ENCODE peak calls at places on chromosomes 6 and 20, in ten cellular contexts. One of them, this sample, is unnamed.

GRCh38 chr6:169664227-169664626 is 37.6 kb downstream of the WDR27 start:
- DNase-seq in tibial nerve: no peak
- DNase-seq in ovary: no peak
- DNase-seq in body of pancreas: no peak
- DNase-seq in GM12892: no peak
- DNase-seq in suprapubic skin: no peak
- DNase-seq in stomach: no peak
- DNase-seq in gastrocnemius medialis: no peak
- DNase-seq in NB4: no peak
- DNase-seq in HepG2: no peak
- DNase-seq in this sample: no peak

GRCh38 chr20:22807646-22808045 is 223.3 kb upstream of the FOXA2 start:
- DNase-seq in GM12892: no peak
- DNase-seq in suprapubic skin: no peak
- DNase-seq in HepG2: no peak
- DNase-seq in body of pancreas: peak
- DNase-seq in ovary: no peak
- DNase-seq in stomach: peak
- DNase-seq in NB4: peak
- DNase-seq in tibial nerve: no peak
- DNase-seq in gastrocnemius medialis: no peak
- DNase-seq in this sample: peak

GRCh38 chr6:166046232-166046631 is 121.4 kb downstream of the TBXT start:
- DNase-seq in NB4: no peak
- DNase-seq in ovary: no peak
- DNase-seq in stomach: no peak
- DNase-seq in tibial nerve: no peak
- DNase-seq in body of pancreas: no peak
- DNase-seq in suprapubic skin: no peak
- DNase-seq in gastrocnemius medialis: no peak
- DNase-seq in HepG2: no peak
- DNase-seq in GM12892: no peak
- DNase-seq in this sample: no peak

GRCh38 chr20:23641936-23642751 is 4.4 kb upstream of the CST3 start:
- DNase-seq in body of pancreas: no peak
- DNase-seq in ovary: peak
- DNase-seq in tibial nerve: peak
- DNase-seq in GM12892: no peak
- DNase-seq in suprapubic skin: no peak
- DNase-seq in HepG2: no peak
- DNase-seq in gastrocnemius medialis: peak
- DNase-seq in stomach: no peak
- DNase-seq in NB4: peak
- DNase-seq in this sample: no peak

GRCh38 chr20:51428451-51429143 is 113.9 kb downstream of the NFATC2 start:
- DNase-seq in GM12892: no peak
- DNase-seq in NB4: no peak
- DNase-seq in suprapubic skin: no peak
- DNase-seq in body of pancreas: peak
- DNase-seq in ovary: peak
- DNase-seq in stomach: peak
- DNase-seq in HepG2: peak
- DNase-seq in tibial nerve: peak
- DNase-seq in gastrocnemius medialis: no peak
- DNase-seq in this sample: no peak

GRCh38 chr20:41798926-41799502 is 180.8 kb upstream of the CHD6 start:
- DNase-seq in gastrocnemius medialis: no peak
- DNase-seq in tibial nerve: no peak
- DNase-seq in HepG2: no peak
- DNase-seq in GM12892: no peak
- DNase-seq in NB4: no peak
- DNase-seq in stomach: no peak
- DNase-seq in body of pancreas: no peak
- DNase-seq in ovary: no peak
- DNase-seq in suprapubic skin: no peak
- DNase-seq in this sample: no peak

GRCh38 chr6:1596088-1596852 is 13.4 kb upstream of the FOXC1 start:
- DNase-seq in ovary: peak
- DNase-seq in tibial nerve: peak
- DNase-seq in body of pancreas: peak
- DNase-seq in stomach: peak
- DNase-seq in gastrocnemius medialis: no peak
- DNase-seq in GM12892: peak
- DNase-seq in HepG2: peak
- DNase-seq in NB4: peak
- DNase-seq in suprapubic skin: no peak
- DNase-seq in this sample: peak

GRCh38 chr6:133814797-133815196 is 74.1 kb upstream of the TCF21 start:
- DNase-seq in ovary: peak
- DNase-seq in tibial nerve: peak
- DNase-seq in body of pancreas: no peak
- DNase-seq in NB4: peak
- DNase-seq in HepG2: no peak
- DNase-seq in GM12892: no peak
- DNase-seq in suprapubic skin: no peak
- DNase-seq in stomach: no peak
- DNase-seq in gastrocnemius medialis: no peak
- DNase-seq in this sample: no peak

GRCh38 chr6:91082311-91082803 is 495.5 kb upstream of the MAP3K7 start:
- DNase-seq in stomach: no peak
- DNase-seq in HepG2: no peak
- DNase-seq in gastrocnemius medialis: no peak
- DNase-seq in GM12892: no peak
- DNase-seq in ovary: peak
- DNase-seq in NB4: no peak
- DNase-seq in body of pancreas: no peak
- DNase-seq in tibial nerve: no peak
- DNase-seq in suprapubic skin: no peak
- DNase-seq in this sample: no peak

GRCh38 chr20:41172296-41173140 is 35.2 kb downstream of the PLCG1 start:
- DNase-seq in gastrocnemius medialis: no peak
- DNase-seq in stomach: peak
- DNase-seq in NB4: no peak
- DNase-seq in suprapubic skin: peak
- DNase-seq in tibial nerve: no peak
- DNase-seq in GM12892: no peak
- DNase-seq in ovary: no peak
- DNase-seq in HepG2: no peak
- DNase-seq in body of pancreas: no peak
- DNase-seq in this sample: no peak

GRCh38 chr6:4253604-4254211 is 118.3 kb upstream of the ECI2 start:
- DNase-seq in ovary: no peak
- DNase-seq in gastrocnemius medialis: no peak
- DNase-seq in suprapubic skin: no peak
- DNase-seq in tibial nerve: peak
- DNase-seq in GM12892: no peak
- DNase-seq in NB4: no peak
- DNase-seq in stomach: peak
- DNase-seq in HepG2: peak
- DNase-seq in body of pancreas: peak
- DNase-seq in this sample: peak

GRCh38 chr20:21396045-21396893 is 1.1 kb downstream of the NKX2-4 start:
- DNase-seq in HepG2: no peak
- DNase-seq in stomach: no peak
- DNase-seq in body of pancreas: no peak
- DNase-seq in GM12892: no peak
- DNase-seq in gastrocnemius medialis: no peak
- DNase-seq in ovary: no peak
- DNase-seq in suprapubic skin: no peak
- DNase-seq in tibial nerve: no peak
- DNase-seq in NB4: no peak
- DNase-seq in this sample: peak

GRCh38 chr6:72042088-72042487 is 155.7 kb downstream of the RIMS1 start:
- DNase-seq in tibial nerve: no peak
- DNase-seq in NB4: peak
- DNase-seq in GM12892: no peak
- DNase-seq in body of pancreas: no peak
- DNase-seq in stomach: no peak
- DNase-seq in HepG2: no peak
- DNase-seq in gastrocnemius medialis: no peak
- DNase-seq in suprapubic skin: no peak
- DNase-seq in ovary: no peak
- DNase-seq in this sample: no peak

GRCh38 chr6:14119764-14120163 is 2.2 kb downstream of the CD83 start:
- DNase-seq in body of pancreas: no peak
- DNase-seq in gastrocnemius medialis: no peak
- DNase-seq in NB4: no peak
- DNase-seq in suprapubic skin: no peak
- DNase-seq in ovary: peak
- DNase-seq in HepG2: no peak
- DNase-seq in stomach: no peak
- DNase-seq in GM12892: no peak
- DNase-seq in tibial nerve: no peak
- DNase-seq in this sample: no peak

GRCh38 chr20:37564388-37565133 is 36.9 kb upstream of the BLCAP start:
- DNase-seq in ovary: peak
- DNase-seq in GM12892: peak
- DNase-seq in body of pancreas: peak
- DNase-seq in gastrocnemius medialis: no peak
- DNase-seq in tibial nerve: peak
- DNase-seq in suprapubic skin: no peak
- DNase-seq in NB4: peak
- DNase-seq in stomach: peak
- DNase-seq in HepG2: peak
- DNase-seq in this sample: peak

GRCh38 chr20:51934301-51935002 is 132.1 kb upstream of the SALL4 start:
- DNase-seq in gastrocnemius medialis: no peak
- DNase-seq in body of pancreas: no peak
- DNase-seq in stomach: no peak
- DNase-seq in GM12892: no peak
- DNase-seq in HepG2: no peak
- DNase-seq in ovary: no peak
- DNase-seq in suprapubic skin: no peak
- DNase-seq in tibial nerve: no peak
- DNase-seq in NB4: no peak
- DNase-seq in this sample: no peak

GRCh38 chr6:113558966-113559365 is 298.2 kb upstream of the MARCKS start:
- DNase-seq in body of pancreas: no peak
- DNase-seq in tibial nerve: no peak
- DNase-seq in NB4: no peak
- DNase-seq in stomach: no peak
- DNase-seq in ovary: no peak
- DNase-seq in HepG2: no peak
- DNase-seq in suprapubic skin: no peak
- DNase-seq in GM12892: no peak
- DNase-seq in gastrocnemius medialis: no peak
- DNase-seq in this sample: no peak

GRCh38 chr20:44355503-44356352 is at the start of gene HNF4A:
- DNase-seq in body of pancreas: peak
- DNase-seq in stomach: peak
- DNase-seq in HepG2: peak
- DNase-seq in tibial nerve: no peak
- DNase-seq in suprapubic skin: no peak
- DNase-seq in gastrocnemius medialis: no peak
- DNase-seq in GM12892: no peak
- DNase-seq in NB4: no peak
- DNase-seq in ovary: no peak
- DNase-seq in this sample: no peak
- TF ChIP-seq POLR2A in body of pancreas: peak
- TF ChIP-seq POLR2A in stomach: no peak
- TF ChIP-seq POLR2A in HepG2: peak
- TF ChIP-seq POLR2A in tibial nerve: no peak
- TF ChIP-seq POLR2A in suprapubic skin: no peak
- TF ChIP-seq POLR2A in gastrocnemius medialis: no peak
- TF ChIP-seq POLR2A in GM12892: no peak
- TF ChIP-seq POLR2A in NB4: no peak
- TF ChIP-seq POLR2A in ovary: no peak
- TF ChIP-seq POLR2A in this sample: no peak

GRCh38 chr20:32191422-32191821 is 16.1 kb downstream of the PLAGL2 start:
- DNase-seq in ovary: no peak
- DNase-seq in stomach: no peak
- DNase-seq in tibial nerve: no peak
- DNase-seq in NB4: no peak
- DNase-seq in gastrocnemius medialis: no peak
- DNase-seq in body of pancreas: no peak
- DNase-seq in GM12892: no peak
- DNase-seq in HepG2: no peak
- DNase-seq in suprapubic skin: no peak
- DNase-seq in this sample: no peak

GRCh38 chr20:32191873-32192272 is 15.7 kb downstream of the PLAGL2 start:
- DNase-seq in gastrocnemius medialis: no peak
- DNase-seq in GM12892: no peak
- DNase-seq in suprapubic skin: no peak
- DNase-seq in body of pancreas: no peak
- DNase-seq in HepG2: no peak
- DNase-seq in stomach: no peak
- DNase-seq in tibial nerve: no peak
- DNase-seq in NB4: no peak
- DNase-seq in ovary: no peak
- DNase-seq in this sample: no peak

GRCh38 chr20:32199006-32199405 is 8.5 kb downstream of the PLAGL2 start:
- DNase-seq in NB4: no peak
- DNase-seq in gastrocnemius medialis: no peak
- DNase-seq in GM12892: no peak
- DNase-seq in HepG2: no peak
- DNase-seq in suprapubic skin: no peak
- DNase-seq in ovary: no peak
- DNase-seq in body of pancreas: no peak
- DNase-seq in stomach: no peak
- DNase-seq in tibial nerve: no peak
- DNase-seq in this sample: no peak

GRCh38 chr20:32192698-32193097 is 14.8 kb downstream of the PLAGL2 start:
- DNase-seq in HepG2: no peak
- DNase-seq in ovary: peak
- DNase-seq in body of pancreas: no peak
- DNase-seq in suprapubic skin: no peak
- DNase-seq in GM12892: no peak
- DNase-seq in tibial nerve: no peak
- DNase-seq in NB4: no peak
- DNase-seq in stomach: no peak
- DNase-seq in gastrocnemius medialis: no peak
- DNase-seq in this sample: no peak

GRCh38 chr20:32195581-32195980 is 12.0 kb downstream of the PLAGL2 start:
- DNase-seq in NB4: no peak
- DNase-seq in HepG2: no peak
- DNase-seq in stomach: peak
- DNase-seq in tibial nerve: no peak
- DNase-seq in body of pancreas: peak
- DNase-seq in gastrocnemius medialis: no peak
- DNase-seq in ovary: no peak
- DNase-seq in suprapubic skin: no peak
- DNase-seq in GM12892: no peak
- DNase-seq in this sample: no peak
- TF ChIP-seq POLR2A in NB4: no peak
- TF ChIP-seq POLR2A in HepG2: no peak
- TF ChIP-seq POLR2A in stomach: no peak
- TF ChIP-seq POLR2A in tibial nerve: no peak
- TF ChIP-seq POLR2A in body of pancreas: no peak
- TF ChIP-seq POLR2A in gastrocnemius medialis: no peak
- TF ChIP-seq POLR2A in ovary: no peak
- TF ChIP-seq POLR2A in suprapubic skin: no peak
- TF ChIP-seq POLR2A in GM12892: no peak
- TF ChIP-seq POLR2A in this sample: no peak

GRCh38 chr6:132085731-132086130 is 134.6 kb upstream of the CCN2 start:
- DNase-seq in suprapubic skin: no peak
- DNase-seq in ovary: no peak
- DNase-seq in gastrocnemius medialis: no peak
- DNase-seq in NB4: no peak
- DNase-seq in GM12892: no peak
- DNase-seq in body of pancreas: no peak
- DNase-seq in HepG2: no peak
- DNase-seq in tibial nerve: no peak
- DNase-seq in stomach: no peak
- DNase-seq in this sample: no peak
- TF ChIP-seq POLR2A in suprapubic skin: no peak
- TF ChIP-seq POLR2A in ovary: no peak
- TF ChIP-seq POLR2A in gastrocnemius medialis: no peak
- TF ChIP-seq POLR2A in NB4: no peak
- TF ChIP-seq POLR2A in GM12892: no peak
- TF ChIP-seq POLR2A in body of pancreas: no peak
- TF ChIP-seq POLR2A in HepG2: no peak
- TF ChIP-seq POLR2A in tibial nerve: no peak
- TF ChIP-seq POLR2A in stomach: no peak
- TF ChIP-seq POLR2A in this sample: no peak

GRCh38 chr6:80959034-80959433 is 793.4 kb downstream of the TENT5A start:
- DNase-seq in ovary: no peak
- DNase-seq in stomach: no peak
- DNase-seq in GM12892: no peak
- DNase-seq in tibial nerve: no peak
- DNase-seq in suprapubic skin: no peak
- DNase-seq in NB4: no peak
- DNase-seq in gastrocnemius medialis: no peak
- DNase-seq in HepG2: no peak
- DNase-seq in body of pancreas: no peak
- DNase-seq in this sample: no peak
- TF ChIP-seq POLR2A in ovary: no peak
- TF ChIP-seq POLR2A in stomach: no peak
- TF ChIP-seq POLR2A in GM12892: no peak
- TF ChIP-seq POLR2A in tibial nerve: no peak
- TF ChIP-seq POLR2A in suprapubic skin: no peak
- TF ChIP-seq POLR2A in NB4: no peak
- TF ChIP-seq POLR2A in gastrocnemius medialis: no peak
- TF ChIP-seq POLR2A in HepG2: no peak
- TF ChIP-seq POLR2A in body of pancreas: no peak
- TF ChIP-seq POLR2A in this sample: no peak

This sample was measured in erythroblast.